ENCODE peak calls at places on chromosomes 3 and 15, in four cellular contexts. R is K562, Y is HepG2, H is H1. N is an unnamed sample.

GRCh38 chr3:156648086-156648485 is 26.3 kb upstream of the TIPARP start:
- DNase-seq in R (no peak), Y (no peak), H (no peak), N (no peak)

GRCh38 chr3:176789281-176789705 is 408.0 kb downstream of the TBL1XR1 start:
- DNase-seq in R (no peak), Y (no peak), H (no peak), N (no peak)

GRCh38 chr3:10531031-10531430 is 25.6 kb upstream of the ATP2B2 start:
- DNase-seq in R (no peak), Y (no peak), H (peak), N (no peak)

GRCh38 chr3:123422457-123422856 is 26.4 kb downstream of the ADCY5 start:
- DNase-seq in R (no peak), Y (no peak), H (no peak), N (no peak)

GRCh38 chr3:113606539-113607218 is 74.3 kb downstream of the SIDT1 start:
- DNase-seq in R (no peak), Y (no peak), H (no peak), N (no peak)

GRCh38 chr15:80242132-80242769 is 9.8 kb downstream of the CTXND1 start:
- DNase-seq in R (peak), Y (peak), H (peak), N (peak)

GRCh38 chr3:11530153-11530721 is 113.5 kb downstream of the VGLL4 start:
- DNase-seq in R (no peak), Y (peak), H (no peak), N (no peak)

GRCh38 chr3:53812434-53812833 is 33.8 kb downstream of the CHDH start:
- DNase-seq in R (no peak), Y (no peak), H (no peak), N (no peak)

GRCh38 chr3:42185044-42185443 is 80.9 kb downstream of the CCK start:
- DNase-seq in R (no peak), Y (no peak), H (no peak), N (no peak)

GRCh38 chr15:57618325-57618724 is 26.6 kb downstream of the MYZAP start:
- DNase-seq in R (no peak), Y (no peak), H (no peak), N (no peak)

GRCh38 chr15:100809151-100809550 is 70.5 kb upstream of the ALDH1A3 start:
- DNase-seq in R (no peak), Y (no peak), H (no peak), N (no peak)

GRCh38 chr3:32399030-32399620 is 7.5 kb downstream of the CMTM7 start:
- DNase-seq in R (peak), Y (peak), H (no peak), N (no peak)

GRCh38 chr3:74546426-74546825 is 68.0 kb downstream of the CNTN3 start:
- DNase-seq in R (no peak), Y (no peak), H (no peak), N (no peak)

GRCh38 chr3:50194128-50194902 is 2.9 kb downstream of the GNAT1 start:
- DNase-seq in R (peak), Y (peak), H (peak), N (peak)

GRCh38 chr3:53807117-53807521 is 39.1 kb downstream of the CHDH start:
- DNase-seq in R (no peak), Y (no peak), H (no peak), N (no peak)

GRCh38 chr15:88324241-88325065 is 67.9 kb upstream of the NTRK3 start:
- DNase-seq in R (no peak), Y (no peak), H (no peak), N (no peak)

GRCh38 chr3:40086890-40087884 is 222.3 kb upstream of the EIF1B start:
- DNase-seq in R (no peak), Y (peak), H (no peak), N (no peak)

GRCh38 chr15:31544361-31544760 is 217.7 kb downstream of the KLF13 start:
- DNase-seq in R (no peak), Y (no peak), H (no peak), N (no peak)

GRCh38 chr3:133114198-133114597 is 76.0 kb downstream of the TMEM108 start:
- DNase-seq in R (no peak), Y (no peak), H (no peak), N (no peak)

GRCh38 chr3:100782359-100782758 is 73.1 kb downstream of the TFG start:
- DNase-seq in R (no peak), Y (no peak), H (no peak), N (no peak)

GRCh38 chr15:48388017-48388936 is 57.0 kb downstream of the DUT start:
- DNase-seq in R (no peak), Y (no peak), H (peak), N (no peak)

GRCh38 chr3:192395506-192395905 is 331.8 kb downstream of the FGF12 start:
- DNase-seq in R (no peak), Y (no peak), H (no peak), N (no peak)

GRCh38 chr15:88618686-88619085 is 2.5 kb upstream of the AEN start:
- DNase-seq in R (no peak), Y (no peak), H (no peak), N (no peak)

GRCh38 chr15:68667800-68668625 is 89.2 kb downstream of the CORO2B start:
- DNase-seq in R (no peak), Y (no peak), H (peak), N (no peak)

GRCh38 chr15:27592036-27592725 is 506.9 kb downstream of the OCA2 start:
- DNase-seq in R (no peak), Y (no peak), H (no peak), N (no peak)

GRCh38 chr3:151316267-151316991 is at the start of gene GPR87:
- DNase-seq in R (no peak), Y (no peak), H (no peak), N (peak)

GRCh38 chr3:122671543-122671942 is 9.1 kb upstream of the PARP14 start:
- DNase-seq in R (no peak), Y (no peak), H (no peak), N (no peak)

GRCh38 chr3:51778554-51778953 is 483 bp downstream of the IQCF6 start:
- DNase-seq in R (no peak), Y (no peak), H (no peak), N (no peak)
- TF ChIP-seq FOSL1 in R (no peak), Y (no peak), H (no peak), N (no peak)

GRCh38 chr3:78969483-78969882 is 798.3 kb downstream of the ROBO1 start:
- DNase-seq in R (no peak), Y (no peak), H (no peak), N (no peak)

GRCh38 chr3:78974181-78974770 is 793.5 kb downstream of the ROBO1 start:
- DNase-seq in R (no peak), Y (no peak), H (no peak), N (no peak)

GRCh38 chr3:78970656-78971055 is 797.1 kb downstream of the ROBO1 start:
- DNase-seq in R (no peak), Y (no peak), H (no peak), N (no peak)

GRCh38 chr3:78976200-78976599 is 791.6 kb downstream of the ROBO1 start:
- DNase-seq in R (no peak), Y (no peak), H (no peak), N (no peak)

DNA sequence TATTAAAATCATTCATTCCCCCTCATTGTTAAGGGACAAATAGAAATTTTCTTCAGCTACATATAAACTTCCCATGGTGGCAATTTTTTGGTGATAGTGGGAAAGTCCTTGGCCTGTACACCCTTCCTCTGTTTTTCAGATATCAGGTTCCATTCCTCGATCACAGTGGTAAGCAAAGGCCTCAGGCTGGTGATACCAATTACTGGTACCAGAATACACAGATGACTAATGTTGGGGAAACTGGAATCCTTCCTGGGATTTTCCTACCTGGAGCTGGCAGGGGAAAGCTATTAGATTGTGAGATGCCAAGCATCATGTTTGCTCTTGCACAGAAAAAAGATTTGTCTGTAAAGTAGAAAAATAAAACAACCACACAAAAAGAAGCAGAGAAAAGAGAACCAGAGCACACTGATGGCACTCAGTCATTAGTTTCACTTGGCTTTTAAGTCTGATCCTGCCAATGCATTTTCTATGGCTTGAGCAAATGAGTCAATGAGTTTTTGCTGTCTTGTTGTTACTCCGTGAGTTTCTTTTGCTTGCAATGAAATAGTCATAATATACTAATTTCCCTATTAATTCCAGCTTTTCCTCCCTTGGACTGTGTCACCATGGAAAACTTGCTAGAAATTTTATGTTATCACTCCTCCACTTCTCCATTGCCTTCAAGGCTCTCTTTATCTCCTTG is 795.0 kb downstream of the ROBO1 start:
- DNase-seq in R (no peak), Y (peak), H (no peak), N (no peak)
- TF ChIP-seq RAD21 in R (no peak), Y (no peak), H (no peak), N (no peak)

GRCh38 chr3:149618151-149619123 is 39.4 kb downstream of the WWTR1 start:
- DNase-seq in R (no peak), Y (no peak), H (no peak), N (no peak)
- TF ChIP-seq FOSL1 in R (no peak), Y (no peak), H (no peak), N (no peak)

GRCh38 chr15:83561661-83562060 is 92.3 kb upstream of the ADAMTSL3 start:
- DNase-seq in R (no peak), Y (no peak), H (no peak), N (no peak)

GRCh38 chr15:83567318-83567717 is 86.6 kb upstream of the ADAMTSL3 start:
- DNase-seq in R (no peak), Y (no peak), H (no peak), N (no peak)

GRCh38 chr15:83565133-83565532 is 88.8 kb upstream of the ADAMTSL3 start:
- DNase-seq in R (no peak), Y (no peak), H (no peak), N (no peak)

GRCh38 chr15:83569341-83569740 is 84.6 kb upstream of the ADAMTSL3 start:
- DNase-seq in R (no peak), Y (no peak), H (no peak), N (no peak)

GRCh38 chr15:83565553-83566159 is 88.3 kb upstream of the ADAMTSL3 start:
- DNase-seq in R (peak), Y (peak), H (no peak), N (peak)
- TF ChIP-seq RAD21 in R (peak), Y (no peak), H (peak), N (peak)

GRCh38 chr15:32866486-32867312 is 148.9 kb downstream of the GREM1 start:
- DNase-seq in R (no peak), Y (peak), H (no peak), N (no peak)

GRCh38 chr15:32864841-32865240 is 147.0 kb downstream of the GREM1 start:
- DNase-seq in R (no peak), Y (no peak), H (no peak), N (no peak)

GRCh38 chr15:32861741-32862140 is 143.9 kb downstream of the GREM1 start:
- DNase-seq in R (no peak), Y (no peak), H (peak), N (no peak)

GRCh38 chr15:32867313-32867626 is 149.5 kb downstream of the GREM1 start:
- DNase-seq in R (no peak), Y (no peak), H (no peak), N (peak)

DNA sequence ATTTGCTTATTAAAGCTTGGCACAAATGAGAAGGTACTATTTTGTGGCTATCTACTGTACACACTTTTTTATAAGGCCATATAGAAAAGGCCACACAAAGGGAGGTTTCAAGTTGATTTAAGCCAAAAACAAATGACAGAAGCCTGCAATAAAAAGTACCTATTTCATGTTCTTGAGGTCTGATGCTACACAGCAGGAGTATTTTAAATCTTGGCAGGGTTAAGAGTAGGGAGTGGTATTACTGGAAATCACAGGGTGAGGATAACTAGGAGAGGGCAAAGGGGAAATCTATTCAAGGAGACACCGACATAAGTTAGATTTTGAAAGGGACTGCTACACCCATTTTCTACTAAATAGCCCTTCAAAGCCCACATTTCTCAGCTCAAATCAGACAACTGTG is 146.2 kb downstream of the GREM1 start:
- DNase-seq in R (no peak), Y (no peak), H (no peak), N (no peak)
- TF ChIP-seq FOSL1 in R (no peak), Y (no peak), H (no peak), N (no peak)

N was measured in HCT116.